ENCODE peak calls at places on chromosomes 6 and 20, in six cellular contexts. C, B, X, S, G and Y are unnamed samples.

GRCh38 chr20:46021361-46022359 is 7.4 kb upstream of the SLC12A5 start:
- DNase-seq in C (peak; percentile 92), B (peak; percentile 96), X (no peak), S (no peak), G (peak; percentile 37), Y (no peak)

GRCh38 chr6:1605822-1606532 is 3.7 kb upstream of the FOXC1 start:
- DNase-seq in C (no peak), B (peak; percentile 56), X (no peak), S (no peak), G (no peak), Y (no peak)

GRCh38 chr6:165098165-165098564 is 211.2 kb downstream of the C6orf118 start:
- DNase-seq in C (peak; percentile 10), B (peak; percentile 30), X (no peak), S (no peak), G (no peak), Y (no peak)

GRCh38 chr20:62702886-62703852 is 5.5 kb upstream of the NTSR1 start:
- DNase-seq in C (no peak), B (no peak), X (no peak), S (peak; percentile 86), G (no peak), Y (no peak)

GRCh38 chr6:157066781-157067491 is 256.4 kb downstream of the TMEM242 start:
- DNase-seq in C (no peak), B (no peak), X (no peak), S (no peak), G (no peak), Y (no peak)

GRCh38 chr6:25963426-25964123 is 973 bp downstream of the TRIM38 start:
- DNase-seq in C (peak; percentile 28), B (no peak), X (no peak), S (no peak), G (no peak), Y (no peak)

GRCh38 chr6:43742931-43743632 is 26.9 kb upstream of the VEGFA start:
- DNase-seq in C (no peak), B (no peak), X (no peak), S (no peak), G (no peak), Y (no peak)

GRCh38 chr6:136614994-136615393 is 64.8 kb upstream of the MAP7 start:
- DNase-seq in C (no peak), B (no peak), X (no peak), S (no peak), G (no peak), Y (no peak)

GRCh38 chr20:44310664-44311639 is at the start of gene FITM2:
- DNase-seq in C (peak; percentile 95), B (peak; percentile 99), X (peak; percentile 98), S (peak; percentile 95), G (peak; percentile 100), Y (peak; percentile 97)

GRCh38 chr20:25858495-25859425 is 162.1 kb upstream of the ZNF337 start:
- DNase-seq in C (no peak), B (no peak), X (no peak), S (no peak), G (no peak), Y (no peak)

GRCh38 chr6:152401978-152402377 is 235.2 kb downstream of the SYNE1 start:
- DNase-seq in C (no peak), B (no peak), X (no peak), S (peak; percentile 47), G (no peak), Y (no peak)

GRCh38 chr6:170096191-170096802 is 194.6 kb downstream of the DLL1 start:
- DNase-seq in C (no peak), B (peak; percentile 44), X (peak; percentile 7), S (no peak), G (peak; percentile 3), Y (no peak)

GRCh38 chr20:48673485-48673884 is 154.3 kb downstream of the PREX1 start:
- DNase-seq in C (no peak), B (no peak), X (no peak), S (no peak), G (no peak), Y (no peak)

GRCh38 chr20:23995905-23996666 is 7.5 kb upstream of the GGTLC1 start:
- DNase-seq in C (peak; percentile 64), B (peak; percentile 56), X (no peak), S (peak; percentile 4), G (peak; percentile 58), Y (no peak)

GRCh38 chr6:1949533-1949932 is 295.9 kb downstream of the GMDS start:
- DNase-seq in C (no peak), B (no peak), X (no peak), S (peak; percentile 62), G (no peak), Y (no peak)

GRCh38 chr6:30571085-30572077 is at the start of gene ABCF1:
- DNase-seq in C (peak; percentile 99), B (peak; percentile 99), X (peak; percentile 96), S (peak; percentile 94), G (peak; percentile 99), Y (peak; percentile 85)

GRCh38 chr6:101779051-101779844 is 385.7 kb downstream of the GRIK2 start:
- DNase-seq in C (no peak), B (no peak), X (no peak), S (peak; percentile 65), G (no peak), Y (no peak)

GRCh38 chr20:6689339-6689973 is 78.0 kb upstream of the BMP2 start:
- DNase-seq in C (no peak), B (no peak), X (no peak), S (no peak), G (no peak), Y (no peak)

GRCh38 chr6:10205120-10205519 is 209.8 kb downstream of the TFAP2A start:
- DNase-seq in C (no peak), B (no peak), X (no peak), S (no peak), G (no peak), Y (no peak)

GRCh38 chr6:39430968-39431523 is 108.5 kb upstream of the KCNK16 start:
- DNase-seq in C (no peak), B (peak; percentile 29), X (peak; percentile 51), S (peak; percentile 41), G (peak; percentile 26), Y (no peak)

GRCh38 chr6:3414704-3415453 is 42.0 kb downstream of the SLC22A23 start:
- DNase-seq in C (no peak), B (no peak), X (no peak), S (peak; percentile 90), G (no peak), Y (no peak)
- H3K4me1 ChIP-seq in C (no peaks in the 10 kb centered on the region), B (peaks cover 13% of the 10 kb centered on the region), X (no peaks in the 10 kb centered on the region), S (no peaks in the 10 kb centered on the region), G (peaks cover 50% of the 10 kb centered on the region), Y (no peaks in the 10 kb centered on the region)

GRCh38 chr20:58660855-58661254 is 9.8 kb downstream of the STX16 start:
- DNase-seq in C (no peak), B (no peak), X (no peak), S (no peak), G (no peak), Y (no peak)

GRCh38 chr20:58661298-58662141 is 10.4 kb downstream of the STX16 start:
- DNase-seq in C (peak; percentile 13), B (no peak), X (no peak), S (no peak), G (no peak), Y (no peak)

GRCh38 chr20:58662142-58662473 is 11.0 kb downstream of the STX16 start:
- DNase-seq in C (no peak), B (no peak), X (no peak), S (no peak), G (no peak), Y (no peak)

GRCh38 chr20:58656825-58657224 is 5.7 kb downstream of the STX16 start:
- DNase-seq in C (no peak), B (no peak), X (no peak), S (no peak), G (no peak), Y (no peak)

DNA sequence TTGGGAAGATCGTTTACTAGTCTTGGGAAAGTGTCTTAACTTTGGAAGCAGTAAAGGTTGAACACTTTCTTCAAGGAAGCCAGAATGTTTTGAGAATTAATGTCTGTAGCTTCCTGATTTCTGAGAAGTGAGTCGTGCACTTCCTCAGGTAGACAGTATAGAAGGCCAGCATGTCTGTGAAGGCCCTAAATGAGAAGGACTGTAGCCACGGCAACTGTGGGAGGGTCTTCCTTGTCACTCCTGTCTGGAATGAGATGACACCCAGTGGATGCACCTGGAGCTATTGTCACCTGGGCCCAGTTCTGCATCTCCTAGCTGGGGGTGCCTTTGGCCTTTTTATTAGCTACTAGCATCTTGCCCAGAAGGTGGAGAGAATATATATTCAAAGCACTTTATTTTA is 8.8 kb downstream of the STX16 start:
- DNase-seq in C (no peak), B (no peak), X (no peak), S (no peak), G (no peak), Y (no peak)
- H3K4me3 ChIP-seq in C (no peak overlapping the region), B (no peak overlapping the region), X (no peak overlapping the region), S (no peak overlapping the region), G (no peak overlapping the region), Y (no peak overlapping the region)

DNA sequence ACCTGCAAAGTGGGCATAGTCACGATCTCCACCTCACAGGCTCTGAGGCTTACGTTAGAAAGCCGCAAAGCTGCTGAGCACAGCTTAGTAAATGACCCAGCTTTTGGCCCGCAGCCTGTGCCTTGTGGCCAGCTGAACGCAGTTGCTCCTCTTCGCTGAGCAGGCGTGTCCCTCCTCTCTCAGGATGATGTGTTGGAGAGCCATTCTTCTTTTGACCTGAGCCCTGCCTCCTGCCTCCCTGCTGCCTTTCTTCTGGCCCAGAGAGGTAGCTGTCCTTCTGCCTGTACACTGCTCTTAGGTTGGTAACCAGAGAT is 47.6 kb upstream of the MYL9 start:
- DNase-seq in C (no peak), B (peak; percentile 23), X (peak; percentile 75), S (peak; percentile 93), G (peak; percentile 58), Y (no peak)
- H3K4me1 ChIP-seq in C (peaks cover 16% of the 10 kb centered on the region), B (peaks cover 16% of the 10 kb centered on the region), X (peaks cover 54% of the 10 kb centered on the region), S (peaks cover 21% of the 10 kb centered on the region), G (peaks cover 35% of the 10 kb centered on the region), Y (peaks cover 91% of the 10 kb centered on the region)

GRCh38 chr6:119079288-119079809 is 885 bp upstream of the FAM184A start:
- DNase-seq in C (no peak), B (no peak), X (peak; percentile 31), S (peak; percentile 43), G (no peak), Y (no peak)
- H3K4me3 ChIP-seq in C (no peak overlapping the region), B (peak overlapping the region; percentile 89), X (peak overlapping the region; percentile 71), S (peak overlapping the region; percentile 74), G (peak overlapping the region; percentile 47), Y (peak overlapping the region; percentile 90)

GRCh38 chr6:111766524-111766857 is 106.8 kb downstream of the FYN start:
- DNase-seq in C (no peak), B (no peak), X (no peak), S (no peak), G (no peak), Y (no peak)
- H3K4me1 ChIP-seq in C (peaks cover 63% of the 10 kb centered on the region), B (peaks cover 33% of the 10 kb centered on the region), X (peaks cover 8% of the 10 kb centered on the region), S (peaks cover 6% of the 10 kb centered on the region), G (no peaks in the 10 kb centered on the region), Y (peaks cover 4% of the 10 kb centered on the region)

DNA sequence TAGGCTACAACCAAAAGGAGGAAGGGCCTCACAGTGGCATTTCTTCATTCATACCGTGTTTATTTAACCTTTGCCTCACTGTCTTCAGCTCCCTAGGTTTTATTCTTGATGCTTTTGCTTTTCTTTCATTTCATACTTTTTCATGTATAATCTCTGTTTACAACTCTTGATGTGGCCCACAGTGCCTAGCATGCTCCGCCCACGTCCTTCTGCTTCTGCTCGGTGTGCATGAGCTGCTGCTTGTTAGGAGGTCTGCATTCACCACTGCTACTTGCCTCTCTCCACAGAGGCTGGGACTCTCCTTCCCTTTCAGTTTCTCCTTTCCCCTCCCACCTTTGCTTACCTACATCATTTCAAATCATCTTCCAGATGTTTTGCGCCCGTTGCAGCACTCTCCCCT is 147.6 kb downstream of the EYA4 start:
- DNase-seq in C (no peak), B (no peak), X (no peak), S (no peak), G (no peak), Y (no peak)
- H3K4me3 ChIP-seq in C (no peak overlapping the region), B (no peak overlapping the region), X (no peak overlapping the region), S (no peak overlapping the region), G (no peak overlapping the region), Y (no peak overlapping the region)

GRCh38 chr20:59808729-59809381 is 124.6 kb downstream of the SYCP2 start:
- DNase-seq in C (no peak), B (no peak), X (no peak), S (no peak), G (no peak), Y (no peak)
- H3K4me1 ChIP-seq in C (no peaks in the 10 kb centered on the region), B (peaks cover 14% of the 10 kb centered on the region), X (no peaks in the 10 kb centered on the region), S (no peaks in the 10 kb centered on the region), G (no peaks in the 10 kb centered on the region), Y (no peaks in the 10 kb centered on the region)